ENCODE peak calls at places on chromosomes 11 and 22, in four cellular contexts. N, X, Q and R are unnamed samples.

GRCh38 chr11:69344570-69345145 is 50.7 kb downstream of the MYEOV start:
- DNase-seq in N (no peak), X (no peak), Q (no peak), R (no peak)

GRCh38 chr22:45268958-45269844 is 15.5 kb upstream of the UPK3A start:
- DNase-seq in N (peak; percentile 85), X (peak; percentile 92), Q (peak; percentile 74), R (no peak)

GRCh38 chr11:57513911-57514537 is 1.5 kb downstream of the SLC43A1 start:
- DNase-seq in N (peak; percentile 51), X (peak; percentile 69), Q (peak; percentile 41), R (no peak)

GRCh38 chr22:22666307-22667091 is 22.1 kb downstream of the GGTLC2 start:
- DNase-seq in N (no peak), X (peak; percentile 38), Q (peak; percentile 52), R (no peak)

GRCh38 chr11:105490333-105490732 is 119.5 kb upstream of the GRIA4 start:
- DNase-seq in N (no peak), X (no peak), Q (no peak), R (no peak)

GRCh38 chr11:120597250-120597649 is 85.7 kb downstream of the GRIK4 start:
- DNase-seq in N (no peak), X (no peak), Q (no peak), R (no peak)

GRCh38 chr11:99162819-99163218 is 142.1 kb downstream of the CNTN5 start:
- DNase-seq in N (no peak), X (no peak), Q (no peak), R (no peak)

GRCh38 chr22:44523981-44524759 is 26.1 kb upstream of the RTL6 start:
- DNase-seq in N (no peak), X (peak; percentile 38), Q (peak; percentile 97), R (peak; percentile 20)

GRCh38 chr11:61743486-61744095 is 8.8 kb upstream of the MYRF start:
- DNase-seq in N (no peak), X (no peak), Q (no peak), R (no peak)

GRCh38 chr11:3132831-3133455 is 32.2 kb downstream of the OSBPL5 start:
- DNase-seq in N (no peak), X (no peak), Q (no peak), R (no peak)

GRCh38 chr11:101863361-101863760 is 51.4 kb upstream of the CEP126 start:
- DNase-seq in N (no peak), X (no peak), Q (peak; percentile 59), R (peak; percentile 33)

GRCh38 chr11:113549611-113550061 is 74.4 kb upstream of the DRD2 start:
- DNase-seq in N (no peak), X (no peak), Q (no peak), R (no peak)

GRCh38 chr11:78199015-78199652 is 10.4 kb downstream of the USP35 start:
- DNase-seq in N (no peak), X (no peak), Q (no peak), R (no peak)

GRCh38 chr11:38582151-38582550 is 1984.1 kb upstream of the RAG2 start:
- DNase-seq in N (no peak), X (no peak), Q (peak; percentile 4), R (peak; percentile 9)

GRCh38 chr11:45262900-45263299 is 23.2 kb downstream of the SYT13 start:
- DNase-seq in N (no peak), X (no peak), Q (no peak), R (no peak)

GRCh38 chr11:36300651-36301050 is 4.6 kb downstream of the PRR5L start:
- DNase-seq in N (peak; percentile 40), X (peak; percentile 91), Q (peak; percentile 79), R (no peak)

GRCh38 chr22:48662476-48663150 is 1165.1 kb downstream of the BRD1 start:
- DNase-seq in N (no peak), X (no peak), Q (no peak), R (no peak)

GRCh38 chr22:50621948-50622722 is 5.8 kb downstream of the ARSA start:
- DNase-seq in N (peak; percentile 40), X (peak; percentile 63), Q (no peak), R (no peak)

DNA sequence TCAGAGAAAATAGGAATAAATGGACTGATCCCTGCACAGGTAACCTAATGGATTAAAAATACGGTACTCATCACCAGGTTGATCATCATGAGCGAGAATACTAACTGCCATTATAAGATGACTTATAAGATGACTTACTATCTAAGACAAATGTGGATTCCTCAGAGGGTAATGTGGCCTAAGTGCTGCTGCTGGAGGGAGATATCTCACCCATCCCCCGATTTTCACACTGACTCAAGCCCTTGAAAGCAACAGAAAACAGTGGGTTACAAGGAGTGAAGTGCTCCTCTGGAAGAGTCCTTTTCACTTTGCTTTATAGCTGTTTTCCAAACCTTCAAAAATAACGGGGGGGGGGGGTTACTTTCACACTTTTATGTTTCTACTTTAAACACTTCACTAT is 920 bp downstream of the TMEM218 start:
- DNase-seq in N (no peak), X (no peak), Q (no peak), R (no peak)
- H3K4me3 ChIP-seq in N (peak overlapping the region; percentile 93), X (peak overlapping the region; percentile 89), Q (peak overlapping the region; percentile 87), R (peak overlapping the region; percentile 64)

GRCh38 chr11:15826008-15826650 is 530.2 kb downstream of the SOX6 start:
- DNase-seq in N (no peak), X (no peak), Q (no peak), R (no peak)

GRCh38 chr11:15824060-15824459 is 532.3 kb downstream of the SOX6 start:
- DNase-seq in N (no peak), X (no peak), Q (no peak), R (no peak)

GRCh38 chr11:15829312-15829711 is 527.0 kb downstream of the SOX6 start:
- DNase-seq in N (no peak), X (no peak), Q (no peak), R (no peak)

GRCh38 chr11:15828241-15828903 is 528.0 kb downstream of the SOX6 start:
- DNase-seq in N (no peak), X (no peak), Q (no peak), R (no peak)

GRCh38 chr11:15826826-15827225 is 529.5 kb downstream of the SOX6 start:
- DNase-seq in N (no peak), X (no peak), Q (peak; percentile 52), R (no peak)
- TF ChIP-seq CTCF in N (peak; percentile 38), X (no peak), Q (peak; percentile 74), R (peak; percentile 61)

GRCh38 chr22:41600976-41601375 is 11.3 kb upstream of the PMM1 start:
- DNase-seq in N (no peak), X (no peak), Q (no peak), R (no peak)
- H3K4me3 ChIP-seq in N (no peak overlapping the region), X (no peak overlapping the region), Q (no peak overlapping the region), R (no peak overlapping the region)

DNA sequence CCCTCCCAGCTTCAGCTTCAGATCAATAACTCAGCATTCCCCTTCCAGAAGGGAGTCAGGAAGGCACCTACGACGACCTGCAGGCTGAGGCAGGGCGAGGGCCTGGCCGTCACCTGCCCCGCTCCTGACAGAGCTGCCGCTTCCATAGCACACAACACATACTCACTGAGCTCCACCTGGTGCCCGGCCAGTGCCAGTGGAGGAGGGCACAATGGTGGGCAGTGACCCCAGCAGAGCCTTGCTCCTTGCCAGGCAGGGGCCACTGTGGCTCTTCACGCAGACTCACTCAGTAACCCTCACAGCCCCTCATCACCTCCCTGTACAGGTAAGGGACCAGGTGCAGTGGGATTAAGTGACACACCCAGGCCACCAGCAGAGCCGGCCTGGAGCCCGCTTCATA is 24.6 kb downstream of the LRFN4 start:
- DNase-seq in N (no peak), X (no peak), Q (no peak), R (no peak)
- TF ChIP-seq CTCF in N (no peak), X (no peak), Q (no peak), R (no peak)

DNA sequence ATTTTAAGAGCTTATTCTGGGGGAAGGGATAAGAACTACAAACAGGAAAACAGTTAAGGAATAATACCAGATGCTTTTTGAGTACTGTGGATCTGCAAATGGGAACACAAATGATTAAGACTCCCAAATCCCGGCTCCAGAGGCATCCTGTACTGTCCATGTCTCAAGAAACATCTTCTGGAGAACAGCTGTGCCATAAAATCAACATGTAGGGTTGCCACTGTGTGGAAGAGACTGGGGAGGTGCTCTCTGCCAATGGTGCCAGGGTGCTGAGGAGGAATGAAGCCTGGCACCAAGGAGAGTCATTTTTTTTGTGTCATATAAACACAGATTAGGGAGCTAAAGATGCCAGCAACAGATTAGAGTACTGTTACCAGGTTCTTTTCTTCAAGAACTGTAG is 54.3 kb upstream of the CHRM4 start:
- DNase-seq in N (no peak), X (no peak), Q (no peak), R (no peak)
- H3K4me3 ChIP-seq in N (no peak overlapping the region), X (no peak overlapping the region), Q (no peak overlapping the region), R (no peak overlapping the region)

GRCh38 chr11:92886243-92886905 is 83.1 kb upstream of the MTNR1B start:
- DNase-seq in N (peak; percentile 67), X (no peak), Q (peak; percentile 70), R (peak; percentile 53)
- TF ChIP-seq CTCF in N (peak; percentile 70), X (no peak), Q (peak; percentile 67), R (peak; percentile 74)

DNA sequence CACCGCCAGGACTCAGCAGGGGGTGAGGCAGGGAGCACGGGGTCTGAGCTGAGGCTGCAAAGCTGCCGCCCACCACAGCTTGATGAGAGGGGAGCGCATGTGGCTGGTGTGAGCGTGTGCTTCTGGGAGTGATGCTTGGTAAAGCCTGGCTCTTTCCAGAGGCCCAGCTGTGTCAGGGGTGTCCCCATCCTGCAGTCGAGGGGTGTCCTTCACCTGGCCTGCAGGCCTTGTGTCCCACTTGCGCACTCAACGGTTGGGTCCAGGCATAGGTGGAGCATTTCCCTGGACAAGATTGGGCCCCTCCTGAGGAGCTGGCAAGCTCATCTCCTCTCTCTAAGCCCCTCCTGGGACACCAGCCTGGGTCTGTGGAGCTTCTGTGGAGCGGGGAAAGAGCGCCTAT is 273.9 kb downstream of the TBC1D22A start:
- DNase-seq in N (no peak), X (no peak), Q (no peak), R (no peak)
- H3K4me3 ChIP-seq in N (no peak overlapping the region), X (no peak overlapping the region), Q (no peak overlapping the region), R (no peak overlapping the region)

GRCh38 chr11:13786688-13787087 is 118.2 kb downstream of the FAR1 start:
- DNase-seq in N (peak; percentile 15), X (no peak), Q (no peak), R (no peak)

GRCh38 chr11:13782395-13783080 is 114.1 kb downstream of the FAR1 start:
- DNase-seq in N (no peak), X (no peak), Q (no peak), R (no peak)

GRCh38 chr11:13784441-13784840 is 116.0 kb downstream of the FAR1 start:
- DNase-seq in N (no peak), X (no peak), Q (no peak), R (no peak)

GRCh38 chr11:13781153-13781552 is 112.7 kb downstream of the FAR1 start:
- DNase-seq in N (no peak), X (no peak), Q (no peak), R (no peak)

GRCh38 chr11:13784848-13785247 is 116.4 kb downstream of the FAR1 start:
- DNase-seq in N (peak; percentile 56), X (no peak), Q (no peak), R (no peak)
- TF ChIP-seq CTCF in N (no peak), X (no peak), Q (no peak), R (no peak)

DNA sequence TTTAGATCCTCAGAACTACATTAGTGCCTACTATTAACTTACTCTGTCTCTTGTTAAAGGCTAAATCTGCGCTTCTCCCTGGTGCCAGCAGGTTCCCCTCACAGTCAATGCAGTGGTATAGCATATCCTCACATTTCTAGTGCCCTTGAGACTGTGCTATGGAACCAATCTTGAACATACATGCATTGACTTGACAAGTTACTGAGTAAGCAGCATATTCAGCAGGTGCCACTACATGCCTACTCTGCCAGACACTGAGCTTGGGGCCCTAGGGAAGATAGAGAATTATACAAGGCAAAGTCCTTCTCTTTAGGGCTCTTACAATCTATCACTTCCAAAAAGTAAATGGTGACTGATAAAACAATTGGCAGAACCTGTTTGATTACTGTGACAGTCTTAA is 3.2 kb downstream of the FUT4 start:
- DNase-seq in N (no peak), X (no peak), Q (no peak), R (no peak)
- H3K4me3 ChIP-seq in N (no peak overlapping the region), X (peak overlapping the region; percentile 54), Q (no peak overlapping the region), R (no peak overlapping the region)